ENCODE peak calls at places on chromosomes 11 and 22, in four cellular contexts. One of them, this sample, is unnamed.

GRCh38 chr11:33956611-33957010 is 64.7 kb upstream of the LMO2 start:
- DNase-seq in stomach: no peak
- DNase-seq in IMR-90: no peak
- DNase-seq in heart right ventricle: no peak
- DNase-seq in this sample: no peak

GRCh38 chr11:83464181-83464580 is 178.0 kb upstream of the CCDC90B start:
- DNase-seq in heart right ventricle: no peak
- DNase-seq in IMR-90: no peak
- DNase-seq in stomach: no peak
- DNase-seq in this sample: no peak

GRCh38 chr11:106644824-106645223 is 373.5 kb downstream of the GUCY1A2 start:
- DNase-seq in IMR-90: peak; percentile 60
- DNase-seq in stomach: no peak
- DNase-seq in heart right ventricle: no peak
- DNase-seq in this sample: no peak

GRCh38 chr11:11577246-11577855 is 44.5 kb downstream of the GALNT18 start:
- DNase-seq in IMR-90: peak; percentile 50
- DNase-seq in stomach: no peak
- DNase-seq in heart right ventricle: no peak
- DNase-seq in this sample: no peak

GRCh38 chr11:27427183-27427980 is 45.2 kb downstream of the LGR4 start:
- DNase-seq in heart right ventricle: no peak
- DNase-seq in IMR-90: peak; percentile 34
- DNase-seq in stomach: peak; percentile 43
- DNase-seq in this sample: no peak

GRCh38 chr22:31230871-31231621 is 18.9 kb downstream of the LIMK2 start:
- DNase-seq in IMR-90: peak; percentile 74
- DNase-seq in heart right ventricle: no peak
- DNase-seq in stomach: peak; percentile 68
- DNase-seq in this sample: peak; percentile 35

GRCh38 chr11:21142007-21142406 is 472.6 kb downstream of the NELL1 start:
- DNase-seq in IMR-90: no peak
- DNase-seq in heart right ventricle: no peak
- DNase-seq in stomach: no peak
- DNase-seq in this sample: peak; percentile 35

GRCh38 chr11:118175600-118176399 is 639 bp downstream of the SCN2B start:
- DNase-seq in stomach: no peak
- DNase-seq in heart right ventricle: no peak
- DNase-seq in IMR-90: no peak
- DNase-seq in this sample: no peak

GRCh38 chr22:50318698-50319411 is 8.0 kb downstream of the DENND6B start:
- DNase-seq in heart right ventricle: no peak
- DNase-seq in stomach: no peak
- DNase-seq in IMR-90: no peak
- DNase-seq in this sample: no peak

GRCh38 chr11:89491141-89491690 is at the start of gene NOX4:
- DNase-seq in heart right ventricle: peak; percentile 56
- DNase-seq in stomach: peak; percentile 30
- DNase-seq in IMR-90: peak; percentile 48
- DNase-seq in this sample: no peak

GRCh38 chr11:126733685-126734084 is 266.9 kb downstream of the KIRREL3 start:
- DNase-seq in heart right ventricle: no peak
- DNase-seq in IMR-90: peak; percentile 25
- DNase-seq in stomach: no peak
- DNase-seq in this sample: no peak

GRCh38 chr11:44004452-44004833 is 43.3 kb upstream of the ACCSL start:
- DNase-seq in IMR-90: no peak
- DNase-seq in heart right ventricle: no peak
- DNase-seq in stomach: peak; percentile 15
- DNase-seq in this sample: no peak

GRCh38 chr11:75815345-75815983 is 454 bp downstream of the UVRAG start:
- DNase-seq in stomach: peak; percentile 47
- DNase-seq in IMR-90: peak; percentile 29
- DNase-seq in heart right ventricle: peak; percentile 37
- DNase-seq in this sample: no peak

GRCh38 chr11:19698493-19699292 is 13.9 kb upstream of the NAV2 start:
- DNase-seq in heart right ventricle: peak; percentile 50
- DNase-seq in IMR-90: peak; percentile 77
- DNase-seq in stomach: no peak
- DNase-seq in this sample: no peak

GRCh38 chr22:17596226-17596625 is 32.3 kb downstream of the ATP6V1E1 start:
- DNase-seq in heart right ventricle: no peak
- DNase-seq in IMR-90: no peak
- DNase-seq in stomach: no peak
- DNase-seq in this sample: no peak

GRCh38 chr11:115215694-115216615 is 288.3 kb downstream of the CADM1 start:
- DNase-seq in IMR-90: no peak
- DNase-seq in stomach: no peak
- DNase-seq in heart right ventricle: no peak
- DNase-seq in this sample: peak; percentile 39

GRCh38 chr11:67452141-67452952 is at the start of gene GPR152:
- DNase-seq in IMR-90: no peak
- DNase-seq in stomach: peak; percentile 81
- DNase-seq in heart right ventricle: no peak
- DNase-seq in this sample: no peak

GRCh38 chr22:24441406-24442351 is 14.3 kb downstream of the ADORA2A start:
- DNase-seq in heart right ventricle: peak; percentile 50
- DNase-seq in stomach: peak; percentile 21
- DNase-seq in IMR-90: no peak
- DNase-seq in this sample: no peak

GRCh38 chr11:65862191-65862735 is 2.0 kb downstream of the MUS81 start:
- DNase-seq in IMR-90: no peak
- DNase-seq in heart right ventricle: no peak
- DNase-seq in stomach: no peak
- DNase-seq in this sample: no peak

GRCh38 chr22:30196867-30197336 is 49.7 kb downstream of the LIF start:
- DNase-seq in IMR-90: no peak
- DNase-seq in stomach: no peak
- DNase-seq in heart right ventricle: no peak
- DNase-seq in this sample: no peak

GRCh38 chr22:30197389-30197788 is 49.2 kb downstream of the LIF start:
- DNase-seq in stomach: no peak
- DNase-seq in IMR-90: peak; percentile 29
- DNase-seq in heart right ventricle: no peak
- DNase-seq in this sample: no peak

GRCh38 chr22:30195245-30196140 is 51.1 kb downstream of the LIF start:
- DNase-seq in heart right ventricle: no peak
- DNase-seq in stomach: no peak
- DNase-seq in IMR-90: peak; percentile 64
- DNase-seq in this sample: no peak

GRCh38 chr22:30198152-30198845 is 48.3 kb downstream of the LIF start:
- DNase-seq in heart right ventricle: no peak
- DNase-seq in IMR-90: peak; percentile 59
- DNase-seq in stomach: no peak
- DNase-seq in this sample: no peak

GRCh38 chr22:30196141-30196866 is 50.3 kb downstream of the LIF start:
- DNase-seq in IMR-90: peak; percentile 100
- DNase-seq in stomach: peak; percentile 66
- DNase-seq in heart right ventricle: peak; percentile 74
- DNase-seq in this sample: peak; percentile 59
- H3K4me3 ChIP-seq in IMR-90: no peak overlapping the region
- H3K4me3 ChIP-seq in stomach: no peak overlapping the region
- H3K4me3 ChIP-seq in heart right ventricle: no peak overlapping the region
- H3K4me3 ChIP-seq in this sample: peak overlapping the region; percentile 35

DNA sequence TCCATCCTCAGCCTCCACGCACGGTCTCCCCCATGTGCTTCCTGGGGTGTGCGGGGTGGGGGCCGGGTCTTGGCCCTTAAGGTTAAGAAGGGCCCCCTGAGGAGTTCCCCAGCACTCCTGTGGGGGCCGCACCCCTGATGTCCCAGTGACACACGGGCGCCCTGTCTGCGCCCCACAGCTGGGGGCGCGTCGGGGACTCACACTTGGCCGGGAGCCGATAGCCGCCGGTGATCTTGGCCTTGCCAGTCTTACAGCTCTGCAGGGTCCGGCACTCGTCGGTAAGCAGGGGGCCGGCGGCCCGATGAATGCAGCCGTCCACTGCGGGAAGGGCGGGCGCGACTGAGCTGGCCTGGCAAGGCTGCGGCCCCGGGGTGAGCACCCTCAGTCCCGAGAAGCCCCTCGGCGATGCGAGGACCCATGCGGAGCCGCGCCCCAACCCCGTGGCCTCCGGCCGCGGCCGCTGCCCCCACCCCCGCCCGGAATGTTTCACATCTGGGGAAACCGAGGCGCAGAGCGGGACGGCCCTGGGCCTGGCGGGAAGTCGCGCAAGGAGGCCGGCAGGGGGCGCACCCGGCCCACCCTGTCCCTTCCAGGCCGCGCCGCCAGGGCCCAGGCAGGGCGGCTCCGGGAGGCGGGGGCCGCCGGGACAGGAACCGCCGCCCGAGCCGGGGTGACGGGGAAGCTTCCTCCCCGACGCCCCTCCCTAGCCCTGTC is 13.9 kb downstream of the OTUB1 start:
- DNase-seq in heart right ventricle: peak; percentile 77
- DNase-seq in stomach: peak; percentile 80
- DNase-seq in IMR-90: peak; percentile 59
- DNase-seq in this sample: peak; percentile 54
- H3K4me3 ChIP-seq in heart right ventricle: peak overlapping the region; percentile 52
- H3K4me3 ChIP-seq in stomach: peak overlapping the region; percentile 19
- H3K4me3 ChIP-seq in IMR-90: no peak overlapping the region
- H3K4me3 ChIP-seq in this sample: no peak overlapping the region

DNA sequence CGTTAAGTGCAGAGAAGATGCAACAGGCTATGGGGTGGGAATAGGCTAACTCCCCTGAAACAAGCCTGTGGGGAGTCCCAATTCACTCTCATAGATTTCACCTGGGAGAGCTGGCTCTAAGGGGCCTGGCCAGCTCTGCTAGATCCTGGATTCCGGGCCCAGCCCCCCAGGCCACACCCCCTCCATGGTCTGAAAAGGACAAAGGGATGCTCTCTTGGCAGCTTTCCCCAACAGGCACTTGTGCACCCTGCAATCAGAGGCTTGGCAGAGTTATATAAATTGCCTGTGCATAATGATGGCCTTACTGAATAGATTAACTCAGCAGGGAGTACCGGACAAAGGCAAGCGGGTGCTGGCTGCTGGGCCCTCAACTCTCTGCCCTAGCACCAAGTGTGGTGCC is 461.6 kb downstream of the BUD13 start:
- DNase-seq in heart right ventricle: no peak
- DNase-seq in stomach: no peak
- DNase-seq in IMR-90: no peak
- DNase-seq in this sample: no peak
- H3K4me3 ChIP-seq in heart right ventricle: no peak overlapping the region
- H3K4me3 ChIP-seq in stomach: no peak overlapping the region
- H3K4me3 ChIP-seq in IMR-90: no peak overlapping the region
- H3K4me3 ChIP-seq in this sample: no peak overlapping the region

GRCh38 chr11:70481625-70482528 is 83.5 kb downstream of the CTTN start:
- DNase-seq in heart right ventricle: peak; percentile 42
- DNase-seq in stomach: peak; percentile 71
- DNase-seq in IMR-90: peak; percentile 63
- DNase-seq in this sample: no peak
- H3K4me3 ChIP-seq in heart right ventricle: no peak overlapping the region
- H3K4me3 ChIP-seq in stomach: no peak overlapping the region
- H3K4me3 ChIP-seq in IMR-90: no peak overlapping the region
- H3K4me3 ChIP-seq in this sample: no peak overlapping the region

GRCh38 chr11:128504489-128504888 is 82.9 kb downstream of the ETS1 start:
- DNase-seq in stomach: no peak
- DNase-seq in IMR-90: no peak
- DNase-seq in heart right ventricle: no peak
- DNase-seq in this sample: no peak
- H3K4me3 ChIP-seq in stomach: no peak overlapping the region
- H3K4me3 ChIP-seq in IMR-90: no peak overlapping the region
- H3K4me3 ChIP-seq in heart right ventricle: no peak overlapping the region
- H3K4me3 ChIP-seq in this sample: no peak overlapping the region